ENCODE peak calls at places on chromosomes 3 and 15, in four cellular contexts. One of them, this sample, is unnamed.
A peak's percentile ranks its signal among the peaks of the same experiment; 100 is the strongest.

GRCh38 chr15:61038387-61038786 is 190.7 kb downstream of the RORA start:
- DNase-seq in caudate nucleus: no peak
- DNase-seq in stimulated activated CD8-positive, alpha-beta memory T cell treated with anti-CD3 and anti-CD28 coated beads, Interleukin-4, amount 100 ng/mL, for 24 hours: no peak
- DNase-seq in cortex of kidney: no peak
- DNase-seq in this sample: no peak

GRCh38 chr3:152961323-152961722 is 126.4 kb downstream of the P2RY1 start:
- DNase-seq in caudate nucleus: no peak
- DNase-seq in stimulated activated CD8-positive, alpha-beta memory T cell treated with anti-CD3 and anti-CD28 coated beads, Interleukin-4, amount 100 ng/mL, for 24 hours: no peak
- DNase-seq in cortex of kidney: no peak
- DNase-seq in this sample: no peak

GRCh38 chr3:160130950-160131349 is 94.3 kb upstream of the C3orf80 start:
- DNase-seq in caudate nucleus: no peak
- DNase-seq in stimulated activated CD8-positive, alpha-beta memory T cell treated with anti-CD3 and anti-CD28 coated beads, Interleukin-4, amount 100 ng/mL, for 24 hours: no peak
- DNase-seq in cortex of kidney: no peak
- DNase-seq in this sample: no peak

GRCh38 chr3:55296035-55296434 is 191.1 kb downstream of the WNT5A start:
- DNase-seq in caudate nucleus: no peak
- DNase-seq in stimulated activated CD8-positive, alpha-beta memory T cell treated with anti-CD3 and anti-CD28 coated beads, Interleukin-4, amount 100 ng/mL, for 24 hours: no peak
- DNase-seq in cortex of kidney: no peak
- DNase-seq in this sample: no peak

GRCh38 chr3:78888650-78889049 is 879.1 kb downstream of the ROBO1 start:
- DNase-seq in caudate nucleus: no peak
- DNase-seq in stimulated activated CD8-positive, alpha-beta memory T cell treated with anti-CD3 and anti-CD28 coated beads, Interleukin-4, amount 100 ng/mL, for 24 hours: no peak
- DNase-seq in cortex of kidney: no peak
- DNase-seq in this sample: no peak

GRCh38 chr3:190089711-190090110 is 31.0 kb downstream of the P3H2 start:
- DNase-seq in caudate nucleus: no peak
- DNase-seq in stimulated activated CD8-positive, alpha-beta memory T cell treated with anti-CD3 and anti-CD28 coated beads, Interleukin-4, amount 100 ng/mL, for 24 hours: no peak
- DNase-seq in cortex of kidney: no peak
- DNase-seq in this sample: no peak

GRCh38 chr3:12934431-12934830 is 93.1 kb upstream of the RPL32 start:
- DNase-seq in caudate nucleus: peak; percentile 27
- DNase-seq in stimulated activated CD8-positive, alpha-beta memory T cell treated with anti-CD3 and anti-CD28 coated beads, Interleukin-4, amount 100 ng/mL, for 24 hours: no peak
- DNase-seq in cortex of kidney: no peak
- DNase-seq in this sample: no peak

GRCh38 chr3:15330031-15330596 is 2.3 kb downstream of the SH3BP5 start:
- DNase-seq in caudate nucleus: no peak
- DNase-seq in stimulated activated CD8-positive, alpha-beta memory T cell treated with anti-CD3 and anti-CD28 coated beads, Interleukin-4, amount 100 ng/mL, for 24 hours: no peak
- DNase-seq in cortex of kidney: no peak
- DNase-seq in this sample: no peak

GRCh38 chr15:69225355-69226027 is 65.1 kb downstream of the GLCE start:
- DNase-seq in caudate nucleus: no peak
- DNase-seq in stimulated activated CD8-positive, alpha-beta memory T cell treated with anti-CD3 and anti-CD28 coated beads, Interleukin-4, amount 100 ng/mL, for 24 hours: no peak
- DNase-seq in cortex of kidney: no peak
- DNase-seq in this sample: peak; percentile 4

GRCh38 chr3:12544652-12545472 is 437 bp downstream of the MKRN2OS start:
- DNase-seq in caudate nucleus: no peak
- DNase-seq in stimulated activated CD8-positive, alpha-beta memory T cell treated with anti-CD3 and anti-CD28 coated beads, Interleukin-4, amount 100 ng/mL, for 24 hours: no peak
- DNase-seq in cortex of kidney: no peak
- DNase-seq in this sample: no peak

GRCh38 chr15:35690698-35691116 is 144.7 kb upstream of the DPH6 start:
- DNase-seq in caudate nucleus: no peak
- DNase-seq in stimulated activated CD8-positive, alpha-beta memory T cell treated with anti-CD3 and anti-CD28 coated beads, Interleukin-4, amount 100 ng/mL, for 24 hours: no peak
- DNase-seq in cortex of kidney: no peak
- DNase-seq in this sample: no peak

GRCh38 chr3:190589326-190589725 is 75.4 kb downstream of the IL1RAP start:
- DNase-seq in caudate nucleus: peak; percentile 31
- DNase-seq in stimulated activated CD8-positive, alpha-beta memory T cell treated with anti-CD3 and anti-CD28 coated beads, Interleukin-4, amount 100 ng/mL, for 24 hours: no peak
- DNase-seq in cortex of kidney: no peak
- DNase-seq in this sample: no peak

GRCh38 chr3:168996622-168997021 is 666.9 kb downstream of the MECOM start:
- DNase-seq in caudate nucleus: no peak
- DNase-seq in stimulated activated CD8-positive, alpha-beta memory T cell treated with anti-CD3 and anti-CD28 coated beads, Interleukin-4, amount 100 ng/mL, for 24 hours: no peak
- DNase-seq in cortex of kidney: no peak
- DNase-seq in this sample: no peak

GRCh38 chr15:71785996-71786395 is 24.4 kb upstream of the NR2E3 start:
- DNase-seq in caudate nucleus: no peak
- DNase-seq in stimulated activated CD8-positive, alpha-beta memory T cell treated with anti-CD3 and anti-CD28 coated beads, Interleukin-4, amount 100 ng/mL, for 24 hours: no peak
- DNase-seq in cortex of kidney: no peak
- DNase-seq in this sample: no peak

GRCh38 chr15:98730860-98731711 is 82.7 kb downstream of the IGF1R start:
- DNase-seq in caudate nucleus: no peak
- DNase-seq in stimulated activated CD8-positive, alpha-beta memory T cell treated with anti-CD3 and anti-CD28 coated beads, Interleukin-4, amount 100 ng/mL, for 24 hours: no peak
- DNase-seq in cortex of kidney: no peak
- DNase-seq in this sample: no peak

GRCh38 chr15:30043211-30043655 is 39.5 kb upstream of the GOLGA8J start:
- DNase-seq in caudate nucleus: no peak
- DNase-seq in stimulated activated CD8-positive, alpha-beta memory T cell treated with anti-CD3 and anti-CD28 coated beads, Interleukin-4, amount 100 ng/mL, for 24 hours: no peak
- DNase-seq in cortex of kidney: no peak
- DNase-seq in this sample: no peak

GRCh38 chr15:38054488-38054887 is 120.0 kb downstream of the TMCO5A start:
- DNase-seq in caudate nucleus: no peak
- DNase-seq in stimulated activated CD8-positive, alpha-beta memory T cell treated with anti-CD3 and anti-CD28 coated beads, Interleukin-4, amount 100 ng/mL, for 24 hours: no peak
- DNase-seq in cortex of kidney: no peak
- DNase-seq in this sample: no peak

GRCh38 chr3:197151562-197151961 is 121.9 kb upstream of the MELTF start:
- DNase-seq in caudate nucleus: no peak
- DNase-seq in stimulated activated CD8-positive, alpha-beta memory T cell treated with anti-CD3 and anti-CD28 coated beads, Interleukin-4, amount 100 ng/mL, for 24 hours: no peak
- DNase-seq in cortex of kidney: no peak
- DNase-seq in this sample: no peak

GRCh38 chr3:182914341-182914740 is 66.0 kb downstream of the DCUN1D1 start:
- DNase-seq in caudate nucleus: no peak
- DNase-seq in stimulated activated CD8-positive, alpha-beta memory T cell treated with anti-CD3 and anti-CD28 coated beads, Interleukin-4, amount 100 ng/mL, for 24 hours: no peak
- DNase-seq in cortex of kidney: no peak
- DNase-seq in this sample: no peak

GRCh38 chr3:179148446-179149238 is 485 bp downstream of the PIK3CA start:
- DNase-seq in caudate nucleus: peak; percentile 42
- DNase-seq in stimulated activated CD8-positive, alpha-beta memory T cell treated with anti-CD3 and anti-CD28 coated beads, Interleukin-4, amount 100 ng/mL, for 24 hours: peak; percentile 37
- DNase-seq in cortex of kidney: no peak
- DNase-seq in this sample: no peak

GRCh38 chr3:194100856-194101390 is 35.0 kb upstream of the HES1 start:
- DNase-seq in caudate nucleus: no peak
- DNase-seq in stimulated activated CD8-positive, alpha-beta memory T cell treated with anti-CD3 and anti-CD28 coated beads, Interleukin-4, amount 100 ng/mL, for 24 hours: no peak
- DNase-seq in cortex of kidney: no peak
- DNase-seq in this sample: no peak

GRCh38 chr3:127831723-127832172 is 9.4 kb upstream of the MGLL start:
- DNase-seq in caudate nucleus: no peak
- DNase-seq in stimulated activated CD8-positive, alpha-beta memory T cell treated with anti-CD3 and anti-CD28 coated beads, Interleukin-4, amount 100 ng/mL, for 24 hours: no peak
- DNase-seq in cortex of kidney: no peak
- DNase-seq in this sample: no peak

GRCh38 chr15:88256261-88257230 is at the start of gene NTRK3:
- DNase-seq in caudate nucleus: peak; percentile 67
- DNase-seq in stimulated activated CD8-positive, alpha-beta memory T cell treated with anti-CD3 and anti-CD28 coated beads, Interleukin-4, amount 100 ng/mL, for 24 hours: no peak
- DNase-seq in cortex of kidney: no peak
- DNase-seq in this sample: no peak

GRCh38 chr15:42053914-42054313 is 33.1 kb upstream of the PLA2G4E start:
- DNase-seq in caudate nucleus: no peak
- DNase-seq in stimulated activated CD8-positive, alpha-beta memory T cell treated with anti-CD3 and anti-CD28 coated beads, Interleukin-4, amount 100 ng/mL, for 24 hours: no peak
- DNase-seq in cortex of kidney: no peak
- DNase-seq in this sample: no peak

GRCh38 chr15:54273928-54274327 is 295.7 kb downstream of the UNC13C start:
- DNase-seq in caudate nucleus: no peak
- DNase-seq in stimulated activated CD8-positive, alpha-beta memory T cell treated with anti-CD3 and anti-CD28 coated beads, Interleukin-4, amount 100 ng/mL, for 24 hours: no peak
- DNase-seq in cortex of kidney: no peak
- DNase-seq in this sample: no peak

This sample was measured in CMK.